ENCODE peak calls at places on chromosomes 6 and 20, in eight cellular contexts. R is AG08396; O is stimulated activated CD8-positive, alpha-beta memory T cell treated with anti-CD3 and anti-CD28 coated beads, Interleukin-15, amount 100 ng/mL, for 24 hours; H is right cardiac atrium; D is brain microvascular endothelial cell; S is ACHN; X is DMS153; P is GM03348. G is an unnamed sample.

GRCh38 chr6:127516676-127517273 is 2.4 kb downstream of the MTCL3 start:
- DNase-seq in S (peak), D (peak), R (peak), X (peak), H (no peak), O (no peak), P (peak), G (peak)

GRCh38 chr20:57638173-57638894 is 18.1 kb upstream of the ZBP1 start:
- DNase-seq in O (no peak), S (peak), H (no peak), P (no peak), R (no peak), D (peak), X (no peak), G (no peak)

GRCh38 chr20:34042286-34042685 is 48.6 kb downstream of the RALY start:
- DNase-seq in H (no peak), D (no peak), P (no peak), O (no peak), S (no peak), R (no peak), X (peak), G (no peak)

GRCh38 chr6:113995632-113996031 is 24.7 kb upstream of the HDAC2 start:
- DNase-seq in R (peak), P (peak), S (peak), H (peak), X (peak), O (no peak), D (peak), G (no peak)

GRCh38 chr6:17035994-17036393 is 65.9 kb upstream of the STMND1 start:
- DNase-seq in X (no peak), P (no peak), S (no peak), H (no peak), O (no peak), D (no peak), R (no peak), G (no peak)

GRCh38 chr6:5115168-5115567 is 30.0 kb downstream of the PPP1R3G start:
- DNase-seq in P (no peak), D (peak), H (no peak), S (no peak), O (no peak), X (no peak), R (peak), G (no peak)

GRCh38 chr6:20811112-20811746 is 277.0 kb downstream of the CDKAL1 start:
- DNase-seq in S (peak), X (no peak), H (no peak), O (no peak), P (peak), R (peak), D (peak), G (no peak)

GRCh38 chr20:3167738-3168078 is 5.6 kb downstream of the LZTS3 start:
- DNase-seq in X (no peak), R (no peak), P (no peak), D (no peak), O (no peak), H (no peak), S (no peak), G (no peak)

GRCh38 chr20:63968928-63969760 is 586 bp downstream of the ZNF512B start:
- DNase-seq in H (no peak), X (no peak), O (no peak), P (peak), S (no peak), D (no peak), R (no peak), G (peak)

GRCh38 chr6:5398530-5398929 is 137.2 kb downstream of the FARS2 start:
- DNase-seq in H (no peak), O (no peak), S (peak), X (no peak), R (no peak), P (peak), D (peak), G (peak)

GRCh38 chr6:99790679-99791078 is 184.0 kb downstream of the PRDM13 start:
- DNase-seq in O (no peak), P (no peak), D (no peak), R (no peak), H (no peak), S (peak), X (no peak), G (no peak)

GRCh38 chr6:157997893-157998608 is 16.4 kb downstream of the SYNJ2 start:
- DNase-seq in O (no peak), H (no peak), D (no peak), R (no peak), P (no peak), X (no peak), S (no peak), G (no peak)

GRCh38 chr6:132995432-132995831 is 181.1 kb downstream of the RPS12 start:
- DNase-seq in O (no peak), D (no peak), P (no peak), H (no peak), R (peak), S (no peak), X (no peak), G (no peak)

GRCh38 chr20:60257671-60258070 is 299.4 kb downstream of the CDH26 start:
- DNase-seq in R (no peak), P (no peak), X (no peak), D (no peak), O (no peak), H (no peak), S (no peak), G (no peak)

GRCh38 chr6:47083586-47084047 is 41.5 kb upstream of the ADGRF1 start:
- DNase-seq in P (peak), H (peak), O (no peak), X (peak), S (no peak), R (peak), D (peak), G (no peak)

GRCh38 chr20:62320581-62321354 is 18.0 kb downstream of the ADRM1 start:
- DNase-seq in D (no peak), X (no peak), H (no peak), S (peak), R (no peak), P (no peak), O (no peak), G (no peak)

GRCh38 chr20:21125849-21126840 is at the start of gene KIZ:
- DNase-seq in P (peak), X (peak), R (peak), D (peak), O (peak), H (peak), S (peak), G (peak)

GRCh38 chr6:70236304-70236703 is 66.6 kb downstream of the COL9A1 start:
- DNase-seq in D (no peak), P (no peak), R (no peak), S (no peak), H (no peak), X (no peak), O (no peak), G (no peak)

GRCh38 chr20:63529861-63530787 is 7.1 kb downstream of the PTK6 start:
- DNase-seq in O (no peak), R (no peak), P (no peak), H (peak), X (no peak), S (no peak), D (no peak), G (no peak)

GRCh38 chr20:62628691-62629090 is 13.6 kb upstream of the SLCO4A1 start:
- DNase-seq in X (no peak), O (no peak), D (no peak), R (no peak), P (no peak), H (no peak), S (peak), G (no peak)

GRCh38 chr20:51356871-51357270 is 185.6 kb downstream of the NFATC2 start:
- DNase-seq in H (no peak), O (no peak), D (no peak), P (no peak), S (no peak), R (no peak), X (no peak), G (no peak)

GRCh38 chr20:6692566-6693168 is 74.8 kb upstream of the BMP2 start:
- DNase-seq in O (no peak), X (peak), S (no peak), H (no peak), P (no peak), D (no peak), R (no peak), G (no peak)

GRCh38 chr6:90290991-90291390 is 5.7 kb downstream of the BACH2 start:
- DNase-seq in R (no peak), D (no peak), X (no peak), P (no peak), O (no peak), S (no peak), H (no peak), G (no peak)

GRCh38 chr6:43455034-43455747 is at the start of gene DLK2:
- DNase-seq in R (peak), D (no peak), P (peak), O (no peak), S (no peak), H (no peak), X (no peak), G (peak)

GRCh38 chr20:31664696-31665354 is 27.1 kb downstream of the COX4I2 start:
- DNase-seq in S (no peak), P (no peak), R (no peak), H (peak), X (no peak), O (no peak), D (no peak), G (no peak)

GRCh38 chr20:62201173-62202082 is 18.6 kb downstream of the MTG2 start:
- DNase-seq in H (peak), R (no peak), S (no peak), D (no peak), O (no peak), X (no peak), P (no peak), G (peak)

GRCh38 chr6:138161434-138162103 is at the start of gene ARFGEF3:
- DNase-seq in R (peak), O (peak), P (peak), H (peak), S (peak), D (no peak), X (no peak), G (peak)

GRCh38 chr6:129510930-129511329 is 199.0 kb downstream of the ARHGAP18 start:
- DNase-seq in S (no peak), P (no peak), H (no peak), X (no peak), D (no peak), R (no peak), O (no peak), G (no peak)

GRCh38 chr6:118788702-118789101 is 105.2 kb upstream of the ASF1A start:
- DNase-seq in S (no peak), H (no peak), O (no peak), R (no peak), X (no peak), D (no peak), P (no peak), G (no peak)

GRCh38 chr6:2124260-2124709 is 121.1 kb downstream of the GMDS start:
- DNase-seq in O (no peak), R (no peak), X (no peak), P (no peak), H (peak), S (no peak), D (no peak), G (no peak)

GRCh38 chr6:134880487-134881190 is 69.3 kb downstream of the ALDH8A1 start:
- DNase-seq in P (peak), X (no peak), D (no peak), H (no peak), O (no peak), S (no peak), R (no peak), G (no peak)

GRCh38 chr6:36028887-36029324 is 1.3 kb downstream of the MAPK14 start:
- DNase-seq in X (no peak), S (peak), D (peak), R (peak), H (peak), P (peak), O (peak), G (peak)

GRCh38 chr20:25867776-25868649 is 171.4 kb upstream of the ZNF337 start:
- DNase-seq in X (no peak), R (peak), P (peak), S (no peak), H (peak), D (peak), O (peak), G (peak)

GRCh38 chr6:56279346-56280080 is 32.1 kb upstream of the COL21A1 start:
- DNase-seq in O (no peak), X (no peak), H (no peak), R (no peak), P (no peak), D (no peak), S (peak), G (no peak)

GRCh38 chr6:53517021-53517420 is 27.9 kb downstream of the GCLC start:
- DNase-seq in O (no peak), P (no peak), S (peak), R (no peak), X (no peak), H (no peak), D (peak), G (no peak)

G was measured in naive B cell.